ENCODE peak calls at places on chromosomes 2 and 18, in seven cellular contexts. One of them, this sample, is unnamed.

GRCh38 chr2:61423714-61424113 is 47.2 kb downstream of the USP34 start:
- DNase-seq in CD8-positive, alpha-beta memory T cell: no peak
- DNase-seq in fibroblast of mammary gland: peak
- DNase-seq in NCI-H1436: no peak
- DNase-seq in nucleus accumbens: no peak
- DNase-seq in LoVo: no peak
- DNase-seq in neural crest cell: no peak
- DNase-seq in this sample: no peak

GRCh38 chr18:58605027-58606020 is 23.6 kb downstream of the ALPK2 start:
- DNase-seq in CD8-positive, alpha-beta memory T cell: peak
- DNase-seq in nucleus accumbens: no peak
- DNase-seq in NCI-H1436: no peak
- DNase-seq in neural crest cell: no peak
- DNase-seq in LoVo: peak
- DNase-seq in fibroblast of mammary gland: peak
- DNase-seq in this sample: no peak

GRCh38 chr2:105600949-105601708 is 143.6 kb upstream of the NCK2 start:
- DNase-seq in fibroblast of mammary gland: no peak
- DNase-seq in neural crest cell: no peak
- DNase-seq in LoVo: no peak
- DNase-seq in nucleus accumbens: no peak
- DNase-seq in NCI-H1436: no peak
- DNase-seq in CD8-positive, alpha-beta memory T cell: no peak
- DNase-seq in this sample: no peak

GRCh38 chr2:224286923-224287322 is 115.0 kb downstream of the FAM124B start:
- DNase-seq in nucleus accumbens: no peak
- DNase-seq in fibroblast of mammary gland: no peak
- DNase-seq in neural crest cell: no peak
- DNase-seq in CD8-positive, alpha-beta memory T cell: no peak
- DNase-seq in NCI-H1436: no peak
- DNase-seq in LoVo: no peak
- DNase-seq in this sample: no peak

GRCh38 chr18:58723810-58724602 is 52.7 kb downstream of the MALT1 start:
- DNase-seq in LoVo: no peak
- DNase-seq in neural crest cell: no peak
- DNase-seq in NCI-H1436: no peak
- DNase-seq in fibroblast of mammary gland: peak
- DNase-seq in nucleus accumbens: no peak
- DNase-seq in CD8-positive, alpha-beta memory T cell: no peak
- DNase-seq in this sample: no peak

GRCh38 chr2:218883491-218884490 is 3.1 kb downstream of the WNT10A start:
- DNase-seq in CD8-positive, alpha-beta memory T cell: no peak
- DNase-seq in fibroblast of mammary gland: no peak
- DNase-seq in neural crest cell: no peak
- DNase-seq in nucleus accumbens: no peak
- DNase-seq in NCI-H1436: no peak
- DNase-seq in LoVo: no peak
- DNase-seq in this sample: no peak

GRCh38 chr18:51091270-51091669 is 61.3 kb downstream of the SMAD4 start:
- DNase-seq in LoVo: no peak
- DNase-seq in nucleus accumbens: no peak
- DNase-seq in CD8-positive, alpha-beta memory T cell: no peak
- DNase-seq in fibroblast of mammary gland: no peak
- DNase-seq in neural crest cell: no peak
- DNase-seq in NCI-H1436: no peak
- DNase-seq in this sample: no peak

GRCh38 chr2:104434363-104434792 is 419.5 kb upstream of the POU3F3 start:
- DNase-seq in fibroblast of mammary gland: no peak
- DNase-seq in CD8-positive, alpha-beta memory T cell: no peak
- DNase-seq in nucleus accumbens: no peak
- DNase-seq in NCI-H1436: peak
- DNase-seq in LoVo: peak
- DNase-seq in neural crest cell: no peak
- DNase-seq in this sample: peak

GRCh38 chr2:202529389-202529788 is 105.4 kb upstream of the FAM117B start:
- DNase-seq in CD8-positive, alpha-beta memory T cell: no peak
- DNase-seq in LoVo: no peak
- DNase-seq in neural crest cell: no peak
- DNase-seq in NCI-H1436: no peak
- DNase-seq in fibroblast of mammary gland: peak
- DNase-seq in nucleus accumbens: no peak
- DNase-seq in this sample: no peak

GRCh38 chr2:236160366-236161081 is 7.7 kb downstream of the GBX2 start:
- DNase-seq in NCI-H1436: no peak
- DNase-seq in LoVo: no peak
- DNase-seq in nucleus accumbens: no peak
- DNase-seq in neural crest cell: no peak
- DNase-seq in CD8-positive, alpha-beta memory T cell: no peak
- DNase-seq in fibroblast of mammary gland: no peak
- DNase-seq in this sample: no peak

GRCh38 chr2:241475267-241475666 is 33.1 kb downstream of the STK25 start:
- DNase-seq in nucleus accumbens: no peak
- DNase-seq in neural crest cell: no peak
- DNase-seq in CD8-positive, alpha-beta memory T cell: no peak
- DNase-seq in fibroblast of mammary gland: no peak
- DNase-seq in LoVo: no peak
- DNase-seq in NCI-H1436: no peak
- DNase-seq in this sample: no peak

GRCh38 chr18:11807233-11807632 is 44.0 kb upstream of the CHMP1B start:
- DNase-seq in LoVo: no peak
- DNase-seq in neural crest cell: no peak
- DNase-seq in NCI-H1436: no peak
- DNase-seq in nucleus accumbens: no peak
- DNase-seq in CD8-positive, alpha-beta memory T cell: no peak
- DNase-seq in fibroblast of mammary gland: peak
- DNase-seq in this sample: no peak

GRCh38 chr18:45282101-45282812 is 333.0 kb upstream of the SLC14A2 start:
- DNase-seq in neural crest cell: no peak
- DNase-seq in LoVo: no peak
- DNase-seq in CD8-positive, alpha-beta memory T cell: no peak
- DNase-seq in fibroblast of mammary gland: no peak
- DNase-seq in NCI-H1436: no peak
- DNase-seq in nucleus accumbens: no peak
- DNase-seq in this sample: no peak